ENCODE peak calls at places on chromosomes 7 and 10, in four cellular contexts. One of them, this sample, is unnamed.

GRCh38 chr10:70052462-70053211 is at the start of gene MACROH2A2:
- DNase-seq in heart left ventricle: peak; percentile 61
- DNase-seq in IMR-90: peak; percentile 66
- DNase-seq in A549: peak; percentile 73
- DNase-seq in this sample: peak; percentile 63

GRCh38 chr10:132847856-132848255 is 61.9 kb upstream of the NKX6-2 start:
- DNase-seq in heart left ventricle: no peak
- DNase-seq in A549: no peak
- DNase-seq in IMR-90: no peak
- DNase-seq in this sample: no peak

GRCh38 chr10:110147961-110148360 is 59.4 kb upstream of the MXI1 start:
- DNase-seq in A549: no peak
- DNase-seq in IMR-90: peak; percentile 6
- DNase-seq in heart left ventricle: no peak
- DNase-seq in this sample: no peak

GRCh38 chr10:132305654-132306340 is 2.0 kb downstream of the STK32C start:
- DNase-seq in IMR-90: no peak
- DNase-seq in A549: no peak
- DNase-seq in heart left ventricle: no peak
- DNase-seq in this sample: no peak

GRCh38 chr7:70925411-70926115 is 206.4 kb upstream of the GALNT17 start:
- DNase-seq in heart left ventricle: no peak
- DNase-seq in IMR-90: no peak
- DNase-seq in A549: no peak
- DNase-seq in this sample: no peak

GRCh38 chr7:1368682-1369571 is 90.3 kb downstream of the MICALL2 start:
- DNase-seq in heart left ventricle: no peak
- DNase-seq in A549: peak; percentile 83
- DNase-seq in IMR-90: no peak
- DNase-seq in this sample: no peak

GRCh38 chr10:79178614-79179403 is 110.0 kb downstream of the ZMIZ1 start:
- DNase-seq in A549: no peak
- DNase-seq in IMR-90: peak; percentile 93
- DNase-seq in heart left ventricle: peak; percentile 76
- DNase-seq in this sample: no peak

GRCh38 chr7:89681448-89681847 is 472.8 kb upstream of the STEAP1 start:
- DNase-seq in heart left ventricle: no peak
- DNase-seq in A549: no peak
- DNase-seq in IMR-90: no peak
- DNase-seq in this sample: peak; percentile 4

GRCh38 chr10:113030453-113030852 is 80.4 kb downstream of the TCF7L2 start:
- DNase-seq in heart left ventricle: no peak
- DNase-seq in A549: no peak
- DNase-seq in IMR-90: peak; percentile 63
- DNase-seq in this sample: no peak

GRCh38 chr7:158811461-158811860 is 17.8 kb downstream of the ESYT2 start:
- DNase-seq in IMR-90: peak; percentile 63
- DNase-seq in A549: no peak
- DNase-seq in heart left ventricle: no peak
- DNase-seq in this sample: no peak

DNA sequence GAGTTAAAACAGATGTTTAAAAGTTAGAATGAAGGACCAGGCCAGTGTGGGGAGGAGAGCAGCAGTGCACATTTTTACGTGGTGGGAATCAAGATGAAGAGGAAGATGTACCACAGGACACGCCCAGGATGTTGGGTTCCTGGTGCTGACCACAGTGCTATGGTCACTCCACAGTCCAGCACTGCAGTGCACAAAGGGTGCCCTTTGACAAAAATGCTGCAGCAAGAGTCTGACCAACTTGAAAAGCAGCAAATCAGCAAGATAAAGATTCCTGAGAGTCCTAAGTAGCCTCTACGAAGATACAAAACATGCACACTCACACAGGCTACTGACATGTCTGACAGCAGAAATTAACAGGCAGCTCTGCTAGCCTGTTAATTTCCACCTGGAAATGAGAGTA is 107.1 kb downstream of the PIP4K2A start:
- DNase-seq in heart left ventricle: no peak
- DNase-seq in A549: no peak
- DNase-seq in IMR-90: no peak
- DNase-seq in this sample: no peak
- H3K4me1 ChIP-seq in heart left ventricle: no peaks in the 10 kb centered on the region
- H3K4me1 ChIP-seq in A549: peaks cover 7% of the 10 kb centered on the region
- H3K4me1 ChIP-seq in IMR-90: peaks cover 8% of the 10 kb centered on the region
- H3K4me1 ChIP-seq in this sample: no peaks in the 10 kb centered on the region

DNA sequence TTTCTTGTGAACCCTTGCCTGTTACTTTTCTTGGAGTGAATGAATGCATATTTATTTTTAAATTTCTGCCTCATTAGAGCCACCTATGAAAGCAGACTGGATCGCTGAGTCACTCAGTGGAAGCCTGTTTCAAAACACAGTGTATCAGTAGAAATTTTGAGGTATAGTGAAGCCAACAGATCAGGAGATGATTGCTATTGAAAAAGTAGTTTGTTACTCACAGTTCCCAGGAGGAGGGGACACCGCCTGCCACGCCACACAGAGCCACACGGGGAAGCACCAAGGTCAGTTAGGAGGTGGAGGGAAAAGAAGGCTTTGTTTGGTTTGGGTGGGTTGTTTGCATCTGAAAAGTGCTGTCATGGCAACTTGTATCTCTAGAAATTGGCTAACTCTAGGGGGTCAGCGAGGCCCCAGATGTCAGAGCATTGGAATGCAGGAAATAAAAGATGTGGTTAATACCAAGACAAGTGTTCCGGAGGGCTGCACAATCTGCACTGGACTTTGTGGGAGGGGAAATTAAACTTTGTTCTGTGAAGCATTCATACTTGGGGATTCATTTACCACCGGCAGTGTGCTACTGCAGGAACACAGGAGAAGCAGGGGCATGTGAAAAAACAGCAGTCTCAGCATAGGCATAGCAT is 106.4 kb upstream of the SDK1 start:
- DNase-seq in heart left ventricle: no peak
- DNase-seq in A549: peak; percentile 85
- DNase-seq in IMR-90: peak; percentile 89
- DNase-seq in this sample: no peak
- TF ChIP-seq POLR2A in heart left ventricle: no peak
- TF ChIP-seq POLR2A in A549: no peak
- TF ChIP-seq POLR2A in IMR-90: no peak
- TF ChIP-seq POLR2A in this sample: no peak

GRCh38 chr10:100519321-100520051 is at the start of gene SEC31B:
- DNase-seq in A549: no peak
- DNase-seq in IMR-90: no peak
- DNase-seq in heart left ventricle: peak; percentile 60
- DNase-seq in this sample: no peak
- H3K4me3 ChIP-seq in A549: no peak within 1 kb of the TSS
- H3K4me3 ChIP-seq in IMR-90: peak within 1 kb of the TSS; percentile 10
- H3K4me3 ChIP-seq in heart left ventricle: peak within 1 kb of the TSS; percentile 64
- H3K4me3 ChIP-seq in this sample: peak within 1 kb of the TSS; percentile 32

GRCh38 chr10:17066801-17067200 is 62.8 kb downstream of the CUBN start:
- DNase-seq in heart left ventricle: no peak
- DNase-seq in IMR-90: no peak
- DNase-seq in A549: no peak
- DNase-seq in this sample: no peak

GRCh38 chr10:17064435-17064834 is 65.2 kb downstream of the CUBN start:
- DNase-seq in A549: no peak
- DNase-seq in heart left ventricle: no peak
- DNase-seq in IMR-90: peak; percentile 20
- DNase-seq in this sample: no peak

GRCh38 chr10:17067549-17068264 is 61.9 kb downstream of the CUBN start:
- DNase-seq in A549: no peak
- DNase-seq in IMR-90: peak; percentile 36
- DNase-seq in heart left ventricle: no peak
- DNase-seq in this sample: no peak

GRCh38 chr10:17065273-17065672 is 64.3 kb downstream of the CUBN start:
- DNase-seq in A549: no peak
- DNase-seq in heart left ventricle: no peak
- DNase-seq in IMR-90: no peak
- DNase-seq in this sample: no peak

GRCh38 chr10:17066000-17066399 is 63.6 kb downstream of the CUBN start:
- DNase-seq in IMR-90: peak; percentile 8
- DNase-seq in A549: no peak
- DNase-seq in heart left ventricle: no peak
- DNase-seq in this sample: no peak
- H3K4me1 ChIP-seq in IMR-90: peaks cover 17% of the 10 kb centered on the region
- H3K4me1 ChIP-seq in A549: peaks cover 26% of the 10 kb centered on the region
- H3K4me1 ChIP-seq in heart left ventricle: peaks cover 13% of the 10 kb centered on the region
- H3K4me1 ChIP-seq in this sample: no peaks in the 10 kb centered on the region

DNA sequence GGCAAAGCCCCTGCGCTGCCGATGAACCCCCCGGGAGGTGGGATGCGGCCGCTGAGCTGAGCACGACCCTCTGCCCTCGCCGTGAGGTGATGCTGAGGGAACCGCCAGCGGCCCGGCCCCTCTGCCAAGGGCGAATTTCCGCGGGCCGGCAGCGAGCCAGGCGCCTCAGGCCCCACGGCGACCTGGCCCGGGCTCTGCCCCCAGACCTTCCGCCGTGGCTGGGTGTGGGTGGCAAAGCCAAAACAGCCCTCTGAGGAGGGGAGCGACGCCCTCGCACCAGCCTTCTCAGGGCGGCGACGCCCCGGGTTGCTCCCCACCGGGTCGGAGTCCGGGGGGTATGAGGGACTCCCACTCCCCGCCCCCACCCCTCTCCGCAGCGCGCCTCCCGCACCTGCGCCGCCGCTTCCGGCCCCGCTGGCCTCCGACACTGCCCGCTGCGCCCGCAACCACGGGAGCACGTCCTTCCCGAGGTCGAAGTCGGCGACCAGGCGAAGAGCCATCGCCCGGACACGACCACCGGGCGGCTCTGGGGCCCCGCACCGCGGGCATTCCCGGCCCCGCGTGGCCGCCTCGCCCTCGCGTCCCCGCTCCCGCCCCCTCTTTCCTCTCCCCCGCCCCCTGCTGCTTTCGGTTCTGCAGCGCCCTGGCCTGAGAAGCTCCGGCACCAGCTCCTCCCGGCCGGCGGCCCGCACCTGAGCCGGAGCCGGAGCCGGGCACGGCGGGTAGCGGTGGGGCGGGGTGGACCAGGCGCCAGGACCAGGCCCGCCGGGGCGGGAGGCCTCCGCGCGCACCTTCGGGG is at the start of gene GSAP:
- DNase-seq in IMR-90: no peak
- DNase-seq in A549: peak; percentile 65
- DNase-seq in heart left ventricle: peak; percentile 62
- DNase-seq in this sample: peak; percentile 63
- TF ChIP-seq POLR2A in IMR-90: no peak
- TF ChIP-seq POLR2A in A549: peak; percentile 34
- TF ChIP-seq POLR2A in heart left ventricle: no peak
- TF ChIP-seq POLR2A in this sample: no peak

GRCh38 chr10:26216949-26217395 is 398 bp downstream of the GAD2 start:
- DNase-seq in heart left ventricle: no peak
- DNase-seq in A549: no peak
- DNase-seq in IMR-90: no peak
- DNase-seq in this sample: no peak

GRCh38 chr10:26215923-26216576 is 524 bp upstream of the GAD2 start:
- DNase-seq in heart left ventricle: no peak
- DNase-seq in IMR-90: no peak
- DNase-seq in A549: peak; percentile 25
- DNase-seq in this sample: no peak

GRCh38 chr10:26215534-26215922 is 1.0 kb upstream of the GAD2 start:
- DNase-seq in A549: no peak
- DNase-seq in IMR-90: no peak
- DNase-seq in heart left ventricle: no peak
- DNase-seq in this sample: no peak

GRCh38 chr10:26217396-26218105 is 977 bp downstream of the GAD2 start:
- DNase-seq in heart left ventricle: no peak
- DNase-seq in A549: no peak
- DNase-seq in IMR-90: no peak
- DNase-seq in this sample: no peak

DNA sequence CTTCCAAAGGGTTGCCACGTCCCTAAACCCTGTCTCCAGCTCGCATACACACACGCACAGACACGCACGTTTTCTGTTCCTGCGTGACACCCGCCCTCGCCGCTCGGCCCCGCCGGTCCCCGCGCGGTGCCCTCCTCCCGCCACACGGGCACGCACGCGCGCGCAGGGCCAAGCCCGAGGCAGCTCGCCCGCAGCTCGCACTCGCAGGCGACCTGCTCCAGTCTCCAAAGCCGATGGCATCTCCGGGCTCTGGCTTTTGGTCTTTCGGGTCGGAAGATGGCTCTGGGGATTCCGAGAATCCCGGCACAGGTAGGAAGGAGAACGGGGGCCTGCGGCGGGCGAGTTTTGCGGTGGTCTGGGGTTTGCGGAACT is at the start of gene GAD2:
- DNase-seq in heart left ventricle: no peak
- DNase-seq in IMR-90: no peak
- DNase-seq in A549: no peak
- DNase-seq in this sample: no peak
- H3K4me3 ChIP-seq in heart left ventricle: no peak within 1 kb of the TSS
- H3K4me3 ChIP-seq in IMR-90: no peak within 1 kb of the TSS
- H3K4me3 ChIP-seq in A549: peak within 1 kb of the TSS; percentile 33
- H3K4me3 ChIP-seq in this sample: no peak within 1 kb of the TSS

This sample was measured in prostate gland.